ENCODE peak calls at places on chromosomes 5 and 9, in four cellular contexts. I is heart left ventricle, W is mesenchymal stem cell, R is stomach. D is an unnamed sample. For H3K9me3 and H3K4me1, the result is how much of the 10 kb centered on the place peaks cover.

GRCh38 chr9:121748727-121749546 is 97.5 kb downstream of the DAB2IP start:
- DNase-seq in I (peak), W (no peak), R (no peak), D (no peak)

GRCh38 chr9:131111854-131112311 is 13.5 kb upstream of the NUP214 start:
- DNase-seq in I (no peak), W (no peak), R (no peak), D (no peak)

GRCh38 chr9:121651295-121652036 is at the start of gene DAB2IP:
- DNase-seq in I (peak), W (peak), R (peak), D (peak)

GRCh38 chr5:149966901-149967419 is 6.4 kb downstream of the SLC26A2 start:
- DNase-seq in I (no peak), W (no peak), R (no peak), D (no peak)

GRCh38 chr5:38316544-38317224 is 58.3 kb downstream of the EGFLAM start:
- DNase-seq in I (no peak), W (peak), R (no peak), D (no peak)

GRCh38 chr9:115733318-115733717 is 420.3 kb upstream of the PAPPA start:
- DNase-seq in I (no peak), W (peak), R (no peak), D (no peak)

GRCh38 chr5:14745753-14746152 is 81.2 kb downstream of the OTULIN start:
- DNase-seq in I (no peak), W (no peak), R (no peak), D (no peak)

GRCh38 chr5:77892061-77893010 is 116.2 kb upstream of the TBCA start:
- DNase-seq in I (no peak), W (no peak), R (no peak), D (no peak)

GRCh38 chr5:149917073-149917676 is 27.4 kb downstream of the PDE6A start:
- DNase-seq in I (no peak), W (no peak), R (no peak), D (no peak)

GRCh38 chr5:68055686-68056085 is 159.9 kb upstream of the PIK3R1 start:
- DNase-seq in I (no peak), W (no peak), R (no peak), D (no peak)

GRCh38 chr5:87411586-87412416 is 929 bp downstream of the CCNH start:
- DNase-seq in I (no peak), W (peak), R (peak), D (peak)

GRCh38 chr5:96292582-96293247 is 140.3 kb downstream of the PCSK1 start:
- DNase-seq in I (no peak), W (no peak), R (peak), D (no peak)

GRCh38 chr5:14501353-14502162 is 80.0 kb upstream of the OTULINL start:
- DNase-seq in I (no peak), W (no peak), R (no peak), D (no peak)

GRCh38 chr5:41637869-41638268 is 127.5 kb upstream of the PLCXD3 start:
- DNase-seq in I (no peak), W (no peak), R (no peak), D (no peak)

GRCh38 chr9:98634680-98635079 is 74.1 kb downstream of the GABBR2 start:
- DNase-seq in I (no peak), W (no peak), R (no peak), D (no peak)

GRCh38 chr9:109440797-109441287 is 57.3 kb downstream of the PTPN3 start:
- DNase-seq in I (no peak), W (peak), R (peak), D (peak)

GRCh38 chr5:505946-506555 is 18.2 kb downstream of the SLC9A3 start:
- DNase-seq in I (no peak), W (no peak), R (peak), D (no peak)

GRCh38 chr9:137818286-137818685 is 59.3 kb upstream of the CACNA1B start:
- DNase-seq in I (no peak), W (no peak), R (no peak), D (no peak)

GRCh38 chr9:2126331-2126789 is 111.2 kb downstream of the SMARCA2 start:
- DNase-seq in I (no peak), W (peak), R (no peak), D (no peak)

GRCh38 chr5:168162464-168162863 is 129.0 kb upstream of the WWC1 start:
- DNase-seq in I (no peak), W (no peak), R (no peak), D (peak)

GRCh38 chr5:176869501-176870109 is 29.5 kb downstream of the HK3 start:
- DNase-seq in I (no peak), W (no peak), R (no peak), D (no peak)

GRCh38 chr9:129888085-129888808 is 53.0 kb downstream of the USP20 start:
- DNase-seq in I (peak), W (no peak), R (peak), D (no peak)

GRCh38 chr9:4812872-4813271 is 20.1 kb downstream of the RCL1 start:
- DNase-seq in I (no peak), W (no peak), R (no peak), D (no peak)

GRCh38 chr5:115179959-115180709 is 10.4 kb upstream of the TRIM36 start:
- DNase-seq in I (peak), W (peak), R (no peak), D (peak)

GRCh38 chr5:9858043-9858442 is 227.9 kb upstream of the TAS2R1 start:
- DNase-seq in I (no peak), W (no peak), R (no peak), D (no peak)

GRCh38 chr9:70390922-70391321 is 23.5 kb downstream of the KLF9 start:
- DNase-seq in I (no peak), W (no peak), R (no peak), D (no peak)

GRCh38 chr9:83239787-83240186 is 176.8 kb upstream of the RASEF start:
- DNase-seq in I (no peak), W (no peak), R (no peak), D (no peak)

GRCh38 chr9:4540425-4540824 is 50.2 kb downstream of the SLC1A1 start:
- DNase-seq in I (no peak), W (no peak), R (no peak), D (no peak)

GRCh38 chr5:140322751-140323731 is 20.1 kb upstream of the PFDN1 start:
- DNase-seq in I (no peak), W (peak), R (peak), D (peak)

GRCh38 chr5:122493091-122493775 is 181.2 kb downstream of the SNCAIP start:
- DNase-seq in I (peak), W (no peak), R (peak), D (peak)

GRCh38 chr9:22514866-22515265 is 68.2 kb downstream of the DMRTA1 start:
- DNase-seq in I (no peak), W (peak), R (no peak), D (no peak)

GRCh38 chr9:114289106-114289505 is 33.8 kb upstream of the ORM1 start:
- DNase-seq in I (no peak), W (no peak), R (no peak), D (peak)

GRCh38 chr5:56328753-56329560 is 95.8 kb upstream of the ANKRD55 start:
- DNase-seq in I (no peak), W (peak), R (no peak), D (no peak)

GRCh38 chr5:91352831-91353695 is 30.1 kb downstream of the ARRDC3 start:
- DNase-seq in I (no peak), W (no peak), R (no peak), D (no peak)

GRCh38 chr5:94102849-94103248 is 361.4 kb upstream of the POU5F2 start:
- DNase-seq in I (no peak), W (no peak), R (no peak), D (no peak)

GRCh38 chr9:121021294-121021693 is 28.8 kb downstream of the C5 start:
- DNase-seq in I (no peak), W (no peak), R (no peak), D (no peak)

GRCh38 chr9:1462626-1463308 is 412.6 kb downstream of the DMRT2 start:
- DNase-seq in I (no peak), W (no peak), R (no peak), D (no peak)

GRCh38 chr5:160119142-160119904 is at the start of gene PWWP2A:
- DNase-seq in I (peak), W (peak), R (peak), D (peak)

GRCh38 chr9:123923377-123923776 is 6.5 kb downstream of the DENND1A start:
- DNase-seq in I (no peak), W (no peak), R (no peak), D (no peak)

GRCh38 chr9:131277673-131278420 is 1.5 kb upstream of the FAM78A start:
- DNase-seq in I (peak), W (peak), R (peak), D (peak)

DNA sequence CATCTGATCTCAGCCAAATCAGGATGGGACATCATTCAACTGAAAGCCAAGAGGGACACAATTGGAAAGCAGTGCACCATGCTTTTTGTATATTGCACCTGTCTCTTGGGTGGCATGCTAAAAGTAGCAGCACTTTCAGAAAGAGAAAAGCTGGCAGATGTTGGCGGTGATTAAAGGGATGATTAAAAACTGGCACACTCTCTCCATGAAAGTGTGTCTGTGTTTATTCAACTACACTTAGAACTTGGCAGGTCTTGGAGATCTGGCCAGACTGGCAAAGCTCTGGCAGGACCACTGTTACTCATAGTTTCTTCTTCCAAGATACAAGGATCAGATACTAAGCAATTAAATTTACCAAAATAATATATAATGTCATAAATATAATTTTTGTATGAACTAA is 112.9 kb upstream of the ELAVL2 start:
- DNase-seq in I (no peak), W (no peak), R (no peak), D (no peak)
- H3K9me3 ChIP-seq in I (under half), W (under half), R (under half), D (under half)

DNA sequence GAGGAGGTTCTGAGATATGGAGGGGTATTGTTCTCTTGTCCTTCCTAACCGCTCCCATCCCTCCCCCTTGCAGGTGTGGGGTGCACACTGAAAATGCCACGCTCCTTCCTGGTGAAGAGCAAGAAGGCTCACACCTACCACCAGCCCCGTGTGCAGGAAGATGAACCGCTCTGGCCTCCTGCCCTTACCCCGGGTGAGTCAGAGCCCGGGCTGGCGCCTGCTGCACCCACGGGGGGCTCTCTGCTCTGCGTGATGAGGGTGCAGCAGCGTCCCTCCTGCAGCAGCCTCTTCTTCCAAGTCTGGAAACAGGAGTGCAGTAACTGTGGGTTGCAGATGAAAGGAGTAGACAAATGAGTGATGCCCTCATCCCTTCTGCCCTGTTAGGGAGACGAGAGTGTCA is 8.1 kb downstream of the GFI1B start:
- DNase-seq in I (no peak), W (no peak), R (no peak), D (no peak)
- H3K27ac ChIP-seq in I (no peak), W (no peak), R (no peak), D (no peak)

DNA sequence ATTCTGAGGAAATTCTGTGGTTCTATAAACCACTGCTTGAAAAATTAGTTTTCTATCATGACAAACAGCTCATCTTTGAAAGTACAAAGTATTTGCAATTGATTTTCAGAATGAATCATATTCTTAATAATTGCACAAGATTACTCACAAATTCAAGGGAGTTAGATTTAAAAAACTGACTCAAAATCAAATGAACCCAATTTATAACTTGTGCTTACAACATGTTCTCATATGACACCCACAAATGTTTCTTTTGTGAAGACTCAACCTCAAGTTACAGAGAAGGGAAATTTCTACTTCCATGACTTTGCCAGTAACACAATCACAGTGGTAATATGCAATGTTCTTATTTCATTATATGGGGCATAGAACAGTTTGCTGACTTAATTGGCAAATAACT is 272.0 kb upstream of the ACTBL2 start:
- DNase-seq in I (no peak), W (no peak), R (no peak), D (no peak)
- H3K4me1 ChIP-seq in I (under half), W (under half), R (under half), D (under half)

GRCh38 chr9:21102311-21102710 is 24.6 kb upstream of the IFNB1 start:
- DNase-seq in I (no peak), W (peak), R (no peak), D (no peak)

GRCh38 chr9:21097817-21098216 is 20.1 kb upstream of the IFNB1 start:
- DNase-seq in I (no peak), W (no peak), R (no peak), D (no peak)

GRCh38 chr9:21095561-21095960 is 17.8 kb upstream of the IFNB1 start:
- DNase-seq in I (no peak), W (peak), R (no peak), D (no peak)

GRCh38 chr9:21096172-21096900 is 18.6 kb upstream of the IFNB1 start:
- DNase-seq in I (no peak), W (peak), R (no peak), D (no peak)

GRCh38 chr9:21096901-21097255 is 19.1 kb upstream of the IFNB1 start:
- DNase-seq in I (no peak), W (no peak), R (no peak), D (no peak)
- H3K9me3 ChIP-seq in I (under half), W (under half), R (under half), D (under half)

DNA sequence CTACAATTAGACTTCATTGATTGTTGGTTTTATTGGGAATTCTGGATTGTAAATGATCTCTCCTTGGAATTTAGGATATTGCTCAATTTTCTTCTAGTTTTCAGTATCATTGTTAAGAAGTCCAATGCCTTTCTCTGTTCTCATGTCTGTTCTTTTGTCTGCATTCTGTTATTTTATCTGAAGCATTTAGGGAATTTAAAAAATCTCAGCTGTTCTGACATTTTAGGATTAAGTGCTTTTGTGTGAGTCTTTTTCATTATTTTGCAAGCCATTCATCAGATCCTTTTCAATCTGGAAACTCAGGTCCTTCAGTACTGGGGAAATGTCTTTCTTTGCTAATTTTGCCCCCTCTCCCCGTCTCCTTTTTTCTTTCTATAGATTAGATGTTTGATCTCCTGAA is 4.4 kb upstream of the FER start:
- DNase-seq in I (no peak), W (no peak), R (no peak), D (no peak)
- H3K27ac ChIP-seq in I (no peak), W (no peak), R (no peak), D (no peak)

GRCh38 chr5:59506285-59506877 is 387.1 kb downstream of the PDE4D start:
- DNase-seq in I (no peak), W (peak), R (no peak), D (no peak)
- H3K4me1 ChIP-seq in I (under half), W (under half), R (under half), D (under half)

DNA sequence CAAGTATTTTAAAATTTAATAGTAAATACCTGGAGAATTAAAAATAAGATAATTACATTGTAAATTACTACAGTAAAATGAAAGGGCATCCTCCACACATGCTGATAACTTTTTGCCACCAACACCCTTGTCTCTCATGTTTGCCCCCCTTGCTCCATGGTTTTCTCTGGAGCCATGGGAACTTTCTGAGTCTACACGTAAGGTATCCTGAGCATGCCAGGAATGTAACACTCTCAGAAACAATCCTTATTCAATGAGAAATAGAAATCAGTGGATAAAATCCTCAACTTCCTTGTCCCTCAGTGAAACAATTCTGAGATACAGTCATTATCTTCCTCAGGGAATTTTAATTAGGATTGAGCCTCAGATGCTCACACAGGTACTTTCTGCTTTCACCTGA is 108.9 kb downstream of the IZUMO3 start:
- DNase-seq in I (no peak), W (no peak), R (no peak), D (no peak)
- H3K9me3 ChIP-seq in I (under half), W (under half), R (under half), D (under half)

DNA sequence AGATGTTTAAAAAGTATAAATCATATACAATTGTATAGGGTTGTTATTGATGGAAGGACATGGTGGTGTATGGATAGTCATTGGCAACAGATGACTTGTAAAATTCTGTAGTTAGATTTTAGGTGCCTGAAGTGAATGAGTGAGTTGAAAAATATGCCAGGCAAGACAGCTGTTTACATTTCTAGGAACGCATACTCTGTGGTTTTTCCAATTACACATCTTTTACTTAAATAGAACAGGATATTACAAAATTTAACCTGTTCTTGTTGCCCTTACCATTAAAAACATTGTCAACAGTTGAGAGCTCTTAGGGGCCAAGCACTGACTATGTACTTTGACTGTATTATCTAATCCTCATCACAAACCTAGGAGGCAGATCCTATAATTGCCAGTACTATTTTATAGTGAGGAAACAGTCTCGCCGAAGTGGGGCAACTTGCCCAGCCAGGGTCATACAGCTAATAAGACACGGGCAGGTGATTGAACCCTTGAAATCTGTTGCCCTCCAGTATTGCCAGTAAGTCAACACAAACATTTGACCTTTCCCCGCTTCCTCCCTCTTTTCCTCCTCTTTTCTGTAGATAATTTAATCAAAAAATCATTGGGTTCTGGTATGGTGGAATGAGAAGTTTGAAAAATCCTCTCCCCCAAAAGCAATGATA is 88.6 kb downstream of the MACROH2A1 start:
- DNase-seq in I (no peak), W (peak), R (no peak), D (no peak)
- H3K27ac ChIP-seq in I (no peak), W (no peak), R (no peak), D (no peak)

D was measured in pancreas.